ENCODE peak calls at places on chromosomes 13 and 19, in six cellular contexts. T is D341Med; N is left ventricle myocardium inferior; H is M059J; R is CD4-positive, alpha-beta T cell; X is stimulated activated CD8-positive, alpha-beta memory T cell treated with anti-CD3 and anti-CD28 coated beads, Interleukin-4, amount 100 ng/mL, for 48 hours. G is an unnamed sample.

GRCh38 chr13:112756511-112756966 is 66.7 kb downstream of the ATP11A start:
- DNase-seq in T (no peak), N (no peak), H (no peak), R (no peak), X (no peak), G (no peak)

GRCh38 chr13:50033696-50034095 is 18.5 kb downstream of the KCNRG start:
- DNase-seq in T (no peak), N (no peak), H (no peak), R (no peak), X (no peak), G (no peak)

GRCh38 chr19:16125738-16126495 is 14.2 kb downstream of the RAB8A start:
- DNase-seq in T (no peak), N (no peak), H (no peak), R (no peak), X (no peak), G (no peak)

GRCh38 chr13:69999875-70000274 is 107.8 kb upstream of the ATXN8OS start:
- DNase-seq in T (no peak), N (no peak), H (no peak), R (no peak), X (no peak), G (no peak)

GRCh38 chr13:79406597-79406908 is 498 bp upstream of the RBM26 start:
- DNase-seq in T (no peak), N (no peak), H (no peak), R (no peak), X (no peak), G (no peak)

GRCh38 chr13:112249644-112250610 is 126.2 kb upstream of the SPACA7 start:
- DNase-seq in T (no peak), N (no peak), H (no peak), R (no peak), X (no peak), G (no peak)

GRCh38 chr19:49564616-49565045 is 15.7 kb downstream of the NOSIP start:
- DNase-seq in T (no peak), N (no peak), H (no peak), R (no peak), X (no peak), G (no peak)

GRCh38 chr19:40920300-40921004 is 38.4 kb upstream of the CYP2A7 start:
- DNase-seq in T (no peak), N (no peak), H (no peak), R (no peak), X (no peak), G (no peak)

GRCh38 chr19:1130801-1131717 is 27.3 kb downstream of the GPX4 start:
- DNase-seq in T (no peak), N (no peak), H (no peak), R (peak), X (peak), G (no peak)

GRCh38 chr13:113665582-113666323 is 1.3 kb upstream of the GRK1 start:
- DNase-seq in T (no peak), N (peak), H (no peak), R (no peak), X (no peak), G (no peak)

GRCh38 chr13:33369073-33369472 is 83.5 kb upstream of the STARD13 start:
- DNase-seq in T (no peak), N (no peak), H (no peak), R (no peak), X (no peak), G (no peak)

GRCh38 chr13:110250258-110250891 is 56.6 kb downstream of the COL4A1 start:
- DNase-seq in T (no peak), N (peak), H (peak), R (no peak), X (no peak), G (no peak)

GRCh38 chr19:44613295-44614168 is at the start of gene IGSF23:
- DNase-seq in T (no peak), N (no peak), H (no peak), R (no peak), X (no peak), G (no peak)

GRCh38 chr19:52094526-52094925 is 1.0 kb downstream of the ZNF841 start:
- DNase-seq in T (no peak), N (no peak), H (peak), R (no peak), X (no peak), G (no peak)

GRCh38 chr19:23070353-23070781 is 46.5 kb upstream of the ZNF730 start:
- DNase-seq in T (no peak), N (peak), H (no peak), R (no peak), X (peak), G (no peak)

GRCh38 chr13:101747039-101747438 is 294.6 kb downstream of the ITGBL1 start:
- DNase-seq in T (no peak), N (no peak), H (no peak), R (no peak), X (no peak), G (no peak)

GRCh38 chr19:17370026-17370587 is 7.0 kb downstream of the PLVAP start:
- DNase-seq in T (no peak), N (no peak), H (no peak), R (no peak), X (no peak), G (no peak)

GRCh38 chr13:112679932-112680677 is 9.7 kb upstream of the ATP11A start:
- DNase-seq in T (no peak), N (no peak), H (no peak), R (no peak), X (peak), G (no peak)

GRCh38 chr19:5298502-5298901 is 42.1 kb downstream of the PTPRS start:
- DNase-seq in T (no peak), N (no peak), H (no peak), R (no peak), X (no peak), G (no peak)

GRCh38 chr19:31730270-31730669 is 381.0 kb upstream of the TSHZ3 start:
- DNase-seq in T (no peak), N (no peak), H (no peak), R (no peak), X (no peak), G (no peak)

GRCh38 chr13:44759222-44759721 is 183.1 kb upstream of the TSC22D1 start:
- DNase-seq in T (no peak), N (no peak), H (peak), R (no peak), X (no peak), G (no peak)

GRCh38 chr13:105991131-105991530 is 544.3 kb downstream of the EFNB2 start:
- DNase-seq in T (no peak), N (no peak), H (no peak), R (no peak), X (no peak), G (no peak)

GRCh38 chr13:30762643-30763042 is 27.3 kb downstream of the ALOX5AP start:
- DNase-seq in T (no peak), N (no peak), H (no peak), R (no peak), X (no peak), G (no peak)

GRCh38 chr13:52383362-52383761 is 22.6 kb downstream of the THSD1 start:
- DNase-seq in T (no peak), N (no peak), H (no peak), R (no peak), X (no peak), G (no peak)

G was measured in SW 1271.